ENCODE peak calls at places on chromosome 9, in five cellular contexts. A is right atrium auricular region; I is cardiac muscle cell; J is activated T-helper 1 cell treated with anti-CD3 and anti-CD28 coated beads, Interleukin-12 subunit alpha, Interleukin-12 subunit beta, Interleukin-2, Interleukin-4 antibody, amounts not matched to agents 30 ng/mL and 10 ng/mL and 1 ng/mL, durations not matched to agents 14 hours and 24 hours and 36 hours; G is amniotic stem cell. Y is an unnamed sample.

GRCh38 chr9:93299418-93300174 is 115.7 kb downstream of the WNK2 start:
- DNase-seq in A (peak), I (no peak), J (no peak), G (no peak), Y (no peak)

GRCh38 chr9:8338249-8338721 is 538.7 kb upstream of the DMAC1 start:
- DNase-seq in A (no peak), I (peak), J (no peak), G (no peak), Y (no peak)

GRCh38 chr9:121963542-121963995 is 129.5 kb downstream of the TTLL11 start:
- DNase-seq in A (no peak), I (peak), J (no peak), G (no peak), Y (no peak)

GRCh38 chr9:86042226-86042625 is 57.1 kb downstream of the GOLM1 start:
- DNase-seq in A (no peak), I (no peak), J (no peak), G (no peak), Y (no peak)

GRCh38 chr9:95043826-95044225 is 273.7 kb downstream of the FANCC start:
- DNase-seq in A (no peak), I (no peak), J (no peak), G (no peak), Y (no peak)

GRCh38 chr9:36543916-36544315 is 28.8 kb upstream of the MELK start:
- DNase-seq in A (no peak), I (peak), J (no peak), G (no peak), Y (no peak)

GRCh38 chr9:88748566-88749238 is 213.7 kb downstream of the NXNL2 start:
- DNase-seq in A (peak), I (peak), J (no peak), G (no peak), Y (no peak)

GRCh38 chr9:94881023-94881422 is 154.5 kb downstream of the AOPEP start:
- DNase-seq in A (no peak), I (no peak), J (no peak), G (no peak), Y (no peak)

GRCh38 chr9:34862043-34862442 is 96.0 kb upstream of the PHF24 start:
- DNase-seq in A (no peak), I (no peak), J (no peak), G (no peak), Y (no peak)

GRCh38 chr9:92327283-92327850 is 1.6 kb downstream of the CENPP start:
- DNase-seq in A (no peak), I (no peak), J (no peak), G (no peak), Y (no peak)

GRCh38 chr9:134917431-134918373 is at the start of gene FCN1:
- DNase-seq in A (no peak), I (no peak), J (no peak), G (no peak), Y (no peak)

GRCh38 chr9:128258326-128258725 is 17.5 kb downstream of the GOLGA2 start:
- DNase-seq in A (no peak), I (no peak), J (no peak), G (no peak), Y (no peak)

GRCh38 chr9:126701820-126702500 is 88.2 kb downstream of the LMX1B start:
- DNase-seq in A (no peak), I (no peak), J (no peak), G (no peak), Y (no peak)

GRCh38 chr9:5384436-5384835 is 44.8 kb upstream of the RLN1 start:
- DNase-seq in A (no peak), I (no peak), J (no peak), G (no peak), Y (no peak)

GRCh38 chr9:108550111-108550510 is 305.7 kb downstream of the ACTL7B start:
- DNase-seq in A (no peak), I (no peak), J (no peak), G (no peak), Y (no peak)

GRCh38 chr9:37747271-37747753 is 6.3 kb upstream of the TRMT10B start:
- DNase-seq in A (peak), I (peak), J (peak), G (peak), Y (no peak)

GRCh38 chr9:35871514-35871913 is 1.3 kb upstream of the OR13J1 start:
- DNase-seq in A (no peak), I (no peak), J (no peak), G (no peak), Y (no peak)

GRCh38 chr9:81737871-81738507 is 48.6 kb upstream of the TLE1 start:
- DNase-seq in A (peak), I (peak), J (no peak), G (peak), Y (no peak)

GRCh38 chr9:70111042-70111602 is 67.5 kb downstream of the MAMDC2 start:
- DNase-seq in A (peak), I (peak), J (no peak), G (peak), Y (no peak)